ENCODE peak calls at places on chromosome 14, in five cellular contexts. B is GM23338, G is tibial artery, D is NCI-H460, C is cardiac fibroblast. F is an unnamed sample.

GRCh38 chr14:94498215-94498614 is 11.1 kb downstream of the SERPINA12 start:
- DNase-seq in D (no peak), B (no peak), C (no peak), G (no peak), F (no peak)

GRCh38 chr14:73757876-73758391 is 43.8 kb upstream of the PNMA1 start:
- DNase-seq in D (no peak), G (no peak), C (no peak), B (no peak), F (no peak)

GRCh38 chr14:57029620-57030253 is 219.5 kb upstream of the OTX2 start:
- DNase-seq in G (no peak), D (no peak), C (no peak), B (peak; percentile 61), F (peak; percentile 45)

GRCh38 chr14:30894923-30895515 is 20.7 kb downstream of the COCH start:
- DNase-seq in B (peak; percentile 24), D (no peak), G (no peak), C (no peak), F (no peak)

GRCh38 chr14:76151398-76152332 is at the start of gene GPATCH2L:
- DNase-seq in B (peak; percentile 96), C (peak; percentile 90), G (peak; percentile 93), D (peak; percentile 89), F (peak; percentile 96)

GRCh38 chr14:46063872-46064271 is 587.7 kb downstream of the RPL10L start:
- DNase-seq in B (peak; percentile 2), G (no peak), C (no peak), D (no peak), F (peak; percentile 28)

GRCh38 chr14:24366664-24367505 is 1.1 kb upstream of the NFATC4 start:
- DNase-seq in D (peak; percentile 92), C (peak; percentile 99), B (peak; percentile 97), G (peak; percentile 90), F (peak; percentile 96)

GRCh38 chr14:34055545-34055944 is 104.7 kb upstream of the EGLN3 start:
- DNase-seq in B (no peak), C (no peak), G (no peak), D (no peak), F (no peak)

GRCh38 chr14:71675902-71676291 is 256.3 kb upstream of the RGS6 start:
- DNase-seq in D (no peak), B (no peak), C (no peak), G (no peak), F (no peak)

GRCh38 chr14:79419571-79420327 is 791.6 kb downstream of the DIO2 start:
- DNase-seq in G (no peak), C (no peak), D (no peak), B (no peak), F (no peak)

GRCh38 chr14:35858521-35859209 is 32.5 kb downstream of the BRMS1L start:
- DNase-seq in B (no peak), G (no peak), D (no peak), C (peak; percentile 34), F (no peak)

GRCh38 chr14:100889641-100890040 is 13.9 kb downstream of the RTL1 start:
- DNase-seq in G (no peak), B (no peak), C (no peak), D (no peak), F (no peak)

GRCh38 chr14:90624732-90625444 is 191.3 kb downstream of the TTC7B start:
- DNase-seq in B (peak; percentile 60), C (peak; percentile 22), G (no peak), D (no peak), F (peak; percentile 55)

GRCh38 chr14:69055973-69056372 is 76.9 kb upstream of the ACTN1 start:
- DNase-seq in B (no peak), C (peak; percentile 31), G (no peak), D (no peak), F (no peak)

GRCh38 chr14:63508033-63508432 is 35.1 kb downstream of the PPP2R5E start:
- DNase-seq in C (no peak), D (no peak), G (no peak), B (peak; percentile 25), F (no peak)

F was measured in H9.